ENCODE peak calls at places on chromosome 21, in seven cellular contexts. N is mucosa of descending colon, W is body of pancreas, Z is nephron progenitor cell, L is GM20000, Y is fibroblast of lung, P is astrocyte of the spinal cord. H is an unnamed sample.

GRCh38 chr21:25515484-25516405 is 91.5 kb downstream of the MRPL39 start:
- DNase-seq in N (no peak), W (no peak), Z (no peak), L (no peak), Y (peak; percentile 60), P (peak; percentile 58), H (no peak)

GRCh38 chr21:26840912-26841311 is 4.3 kb downstream of the ADAMTS1 start:
- DNase-seq in N (no peak), W (peak; percentile 45), Z (no peak), L (no peak), Y (peak; percentile 76), P (peak; percentile 80), H (no peak)

GRCh38 chr21:41662161-41662560 is 104.7 kb downstream of the RIPK4 start:
- DNase-seq in N (no peak), W (no peak), Z (no peak), L (no peak), Y (no peak), P (no peak), H (no peak)

GRCh38 chr21:29130234-29130993 is at the start of gene MAP3K7CL:
- DNase-seq in N (peak; percentile 56), W (peak; percentile 19), Z (no peak), L (no peak), Y (peak; percentile 100), P (peak; percentile 100), H (no peak)

GRCh38 chr21:26809745-26810144 is 35.5 kb downstream of the ADAMTS1 start:
- DNase-seq in N (no peak), W (no peak), Z (no peak), L (no peak), Y (no peak), P (no peak), H (no peak)

GRCh38 chr21:39961251-39961650 is 94.0 kb downstream of the PCP4 start:
- DNase-seq in N (no peak), W (no peak), Z (no peak), L (no peak), Y (peak; percentile 60), P (peak; percentile 8), H (no peak)

GRCh38 chr21:36705679-36706481 is 7.0 kb downstream of the SIM2 start:
- DNase-seq in N (no peak), W (no peak), Z (no peak), L (no peak), Y (no peak), P (no peak), H (no peak)

GRCh38 chr21:41564871-41565281 is 56.9 kb upstream of the TMPRSS2 start:
- DNase-seq in N (no peak), W (peak; percentile 34), Z (no peak), L (no peak), Y (peak; percentile 63), P (peak; percentile 7), H (no peak)

GRCh38 chr21:21101911-21102310 is 103.7 kb downstream of the NCAM2 start:
- DNase-seq in N (no peak), W (no peak), Z (peak; percentile 26), L (no peak), Y (peak; percentile 77), P (peak; percentile 67), H (no peak)

DNA sequence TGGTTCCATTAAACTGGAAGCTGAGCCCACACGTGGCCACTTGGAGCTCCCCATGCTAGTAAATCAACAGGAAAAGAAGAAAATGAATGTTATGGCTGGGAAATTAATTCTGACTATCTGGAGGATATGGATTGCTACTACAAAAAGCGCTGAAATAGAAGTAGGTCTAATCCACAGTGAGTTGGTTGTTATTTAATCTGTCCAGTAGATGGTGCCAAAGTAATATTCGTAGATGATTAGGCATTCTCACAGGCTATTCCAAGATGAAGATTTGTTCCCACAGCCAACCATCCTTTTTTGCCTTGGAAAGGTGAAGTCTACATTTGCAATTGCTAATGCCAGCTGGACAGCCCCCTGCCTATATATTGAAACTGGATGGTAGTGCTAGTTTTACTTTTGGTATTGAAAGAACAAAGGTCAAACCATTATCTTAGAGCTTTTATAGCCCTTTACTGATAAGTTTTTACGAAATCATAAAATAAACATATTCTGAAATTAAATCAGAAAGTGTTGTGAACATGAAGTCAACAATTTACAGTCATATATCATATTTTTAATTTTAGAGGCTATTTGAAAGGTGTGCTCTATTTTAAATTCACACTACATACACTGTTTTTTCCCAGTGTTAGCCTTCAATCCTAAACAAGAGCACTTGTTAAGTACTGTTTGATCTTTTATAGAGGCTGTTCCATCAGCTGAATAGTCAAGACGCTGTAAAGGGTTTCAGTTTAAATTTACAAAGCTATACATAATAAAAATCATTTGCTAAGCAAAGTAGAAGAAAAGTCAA is 43.9 kb downstream of the RBM11 start:
- DNase-seq in N (no peak), W (no peak), Z (peak; percentile 14), L (peak; percentile 32), Y (peak; percentile 28), P (peak; percentile 38), H (peak; percentile 3)
- TF ChIP-seq CTCF in N (no peak), W (peak; percentile 61), Z (peak; percentile 65), L (peak; percentile 56), Y (peak; percentile 50), P (peak; percentile 50), H (peak; percentile 43)

GRCh38 chr21:45410865-45411809 is 6.2 kb downstream of the COL18A1 start:
- DNase-seq in N (peak; percentile 53), W (no peak), Z (no peak), L (no peak), Y (no peak), P (no peak), H (no peak)

GRCh38 chr21:45408811-45409261 is 3.9 kb downstream of the COL18A1 start:
- DNase-seq in N (peak; percentile 31), W (no peak), Z (no peak), L (no peak), Y (no peak), P (no peak), H (no peak)

GRCh38 chr21:45408271-45408791 is 3.4 kb downstream of the COL18A1 start:
- DNase-seq in N (peak; percentile 12), W (no peak), Z (no peak), L (no peak), Y (no peak), P (no peak), H (no peak)

GRCh38 chr21:45410151-45410864 is 5.3 kb downstream of the COL18A1 start:
- DNase-seq in N (peak; percentile 48), W (no peak), Z (no peak), L (no peak), Y (peak; percentile 45), P (no peak), H (no peak)

DNA sequence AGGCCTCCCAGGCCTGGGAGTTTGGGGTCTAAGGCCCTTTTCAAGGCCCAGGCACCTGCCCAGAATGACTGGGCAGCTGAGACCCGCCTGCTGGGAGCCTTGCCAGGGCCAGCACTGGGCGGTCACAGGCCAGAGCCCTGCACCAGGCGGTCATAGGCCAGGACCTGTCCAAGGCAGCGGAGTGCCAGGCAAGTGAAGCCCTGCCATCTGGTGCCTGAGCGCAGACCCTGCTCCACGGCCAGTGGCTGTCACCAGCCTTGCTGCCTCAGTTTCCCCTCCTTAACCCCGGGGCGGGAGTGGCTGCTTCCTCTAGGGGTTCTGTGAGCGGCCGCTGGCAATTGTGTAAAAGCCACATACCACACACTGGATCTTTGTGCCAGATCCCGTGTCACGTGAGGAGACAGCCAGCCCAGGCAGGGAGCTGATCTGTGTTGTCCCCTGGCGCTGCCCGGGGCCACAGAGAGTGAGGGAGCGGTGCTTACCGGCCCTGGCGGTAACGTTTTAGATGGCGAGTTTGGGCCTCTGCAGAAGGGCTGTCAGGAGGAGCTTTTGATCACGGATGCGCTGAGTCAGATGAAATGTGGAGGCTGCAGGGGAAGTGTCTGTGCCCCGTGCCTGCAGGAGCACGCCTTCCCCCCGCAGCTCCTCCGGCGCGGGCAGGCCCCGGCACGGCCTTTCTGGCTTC is 4.6 kb downstream of the COL18A1 start:
- DNase-seq in N (peak; percentile 48), W (peak; percentile 34), Z (no peak), L (no peak), Y (peak; percentile 40), P (no peak), H (no peak)
- TF ChIP-seq CTCF in N (no peak), W (no peak), Z (no peak), L (no peak), Y (no peak), P (no peak), H (no peak)

DNA sequence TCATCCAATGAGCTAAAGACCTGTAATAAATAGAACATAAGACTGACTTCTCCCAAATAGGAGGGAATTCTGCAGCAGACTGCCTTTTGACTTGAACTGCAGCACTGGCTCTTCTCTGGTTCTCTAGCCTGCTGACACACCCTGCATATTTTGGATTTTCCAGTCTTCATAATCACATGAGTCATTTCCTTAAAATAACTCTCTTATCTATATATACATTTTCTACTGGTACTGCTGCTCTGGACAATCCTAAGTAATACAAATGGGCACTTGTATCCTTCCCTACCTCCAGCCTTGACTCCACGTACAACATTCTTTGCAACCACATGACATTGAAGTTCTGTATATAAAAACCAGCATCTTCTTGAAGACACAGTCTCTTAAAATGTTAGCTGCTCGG is 429.4 kb upstream of the TMPRSS15 start:
- DNase-seq in N (no peak), W (no peak), Z (no peak), L (no peak), Y (peak; percentile 81), P (peak; percentile 80), H (no peak)
- TF ChIP-seq CTCF in N (no peak), W (no peak), Z (no peak), L (no peak), Y (no peak), P (no peak), H (no peak)

GRCh38 chr21:46222436-46223116 is 6.0 kb downstream of the LSS start:
- DNase-seq in N (no peak), W (no peak), Z (no peak), L (no peak), Y (no peak), P (no peak), H (no peak)
- TF ChIP-seq CTCF in N (no peak), W (no peak), Z (no peak), L (no peak), Y (no peak), P (no peak), H (no peak)

GRCh38 chr21:42864286-42864685 is 15.1 kb downstream of the WDR4 start:
- DNase-seq in N (no peak), W (no peak), Z (no peak), L (no peak), Y (no peak), P (no peak), H (no peak)
- TF ChIP-seq CTCF in N (no peak), W (no peak), Z (no peak), L (no peak), Y (no peak), P (no peak), H (no peak)

DNA sequence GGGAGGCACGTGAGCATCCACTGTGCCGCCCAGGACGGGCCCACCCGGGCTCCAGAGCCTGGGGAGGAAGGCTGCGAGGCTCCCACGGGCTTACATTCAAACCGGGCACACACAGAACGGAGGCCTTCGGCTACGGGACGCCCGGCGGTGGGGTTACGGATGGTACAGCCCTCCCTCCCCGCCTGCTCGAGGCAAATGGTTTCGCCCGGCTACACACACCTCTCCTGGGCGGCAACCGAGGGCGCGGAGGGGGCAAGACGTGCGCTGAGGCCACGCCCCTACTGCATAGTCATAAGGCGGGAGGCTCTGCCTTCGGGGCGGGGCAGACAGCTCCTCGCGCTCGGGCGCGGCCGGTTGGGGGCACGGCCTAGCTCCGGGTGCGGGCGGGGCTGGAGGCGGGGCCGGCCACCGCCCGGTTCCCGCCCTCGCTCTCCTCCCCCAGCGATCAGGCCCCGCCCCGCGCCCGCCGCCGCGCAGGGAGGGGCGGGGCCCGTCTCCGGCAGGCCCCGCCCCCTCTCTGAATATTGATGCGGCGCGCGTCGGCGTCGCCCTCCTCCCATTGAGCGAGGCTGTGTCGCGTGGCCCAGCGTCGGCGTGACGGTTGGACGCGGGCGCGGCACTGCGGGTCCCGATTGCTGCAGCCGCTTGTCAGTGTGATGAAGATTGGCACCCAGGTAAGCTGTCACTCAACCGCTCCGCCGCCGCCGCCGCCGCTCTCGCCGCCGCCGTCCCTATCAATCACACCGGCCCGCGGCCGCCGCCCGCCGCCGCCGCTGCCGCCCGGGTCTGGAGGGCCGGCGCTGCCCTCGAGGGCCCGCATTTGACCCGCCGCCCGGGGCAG is at the start of gene PKNOX1:
- DNase-seq in N (peak; percentile 100), W (peak; percentile 100), Z (peak; percentile 99), L (peak; percentile 99), Y (peak; percentile 97), P (peak; percentile 99), H (peak; percentile 95)
- TF ChIP-seq CTCF in N (no peak), W (no peak), Z (no peak), L (no peak), Y (no peak), P (no peak), H (no peak)

H was measured in GM12864.